ENCODE peak calls at places on chromosomes 7 and 10, in ten cellular contexts. S is left ventricle myocardium inferior, P is A549, R is breast epithelium, D is mammary epithelial cell, V is HCT116, Y is heart right ventricle, N is fibroblast of lung, F is GM23338, J is PC-3. X is an unnamed sample.

GRCh38 chr10:125152646-125153368 is 7.6 kb downstream of the CTBP2 start:
- DNase-seq in F (no peak), P (no peak), J (no peak), S (peak), R (no peak), V (no peak), D (no peak), Y (peak), N (peak), X (no peak)

GRCh38 chr10:103231047-103231551 is 14.6 kb upstream of the RPEL1 start:
- DNase-seq in N (peak), R (peak), D (peak), S (no peak), Y (peak), V (peak), F (peak), J (peak), P (peak), X (peak)

GRCh38 chr10:78185693-78186055 is 152.0 kb downstream of the RPS24 start:
- DNase-seq in D (no peak), P (no peak), J (no peak), F (no peak), S (peak), Y (peak), N (no peak), R (no peak), V (no peak), X (no peak)

GRCh38 chr7:11716185-11716584 is 115.8 kb downstream of the THSD7A start:
- DNase-seq in S (peak), D (peak), P (no peak), R (peak), Y (peak), V (peak), J (peak), N (peak), F (no peak), X (no peak)

GRCh38 chr10:96511044-96511945 is 2.4 kb downstream of the TLL2 start:
- DNase-seq in V (peak), N (peak), Y (peak), R (no peak), F (peak), S (no peak), D (peak), P (peak), J (peak), X (peak)

GRCh38 chr7:118076564-118076963 is 107.4 kb upstream of the LSM8 start:
- DNase-seq in F (no peak), N (no peak), R (no peak), D (peak), J (no peak), V (no peak), S (no peak), Y (no peak), P (no peak), X (peak)

GRCh38 chr7:82562716-82563404 is 119.3 kb upstream of the CACNA2D1 start:
- DNase-seq in J (no peak), Y (no peak), R (no peak), S (no peak), P (no peak), N (peak), D (peak), F (peak), V (no peak), X (no peak)

GRCh38 chr7:22731781-22732180 is 4.8 kb downstream of the IL6 start:
- DNase-seq in J (no peak), Y (no peak), D (no peak), V (no peak), P (no peak), R (no peak), S (no peak), F (no peak), N (no peak), X (no peak)

GRCh38 chr10:132535065-132535651 is 2.4 kb upstream of the INPP5A start:
- DNase-seq in N (no peak), Y (no peak), F (no peak), J (no peak), R (no peak), S (peak), P (no peak), D (no peak), V (no peak), X (no peak)

GRCh38 chr10:130028465-130028819 is 64.4 kb upstream of the EBF3 start:
- DNase-seq in F (no peak), V (no peak), J (no peak), S (no peak), R (no peak), N (no peak), D (no peak), Y (no peak), P (no peak), X (peak)

GRCh38 chr10:95601116-95601719 is 40.0 kb upstream of the SORBS1 start:
- DNase-seq in Y (peak), D (peak), F (peak), V (peak), R (peak), N (peak), S (peak), P (peak), J (peak), X (peak)

GRCh38 chr7:92366730-92367129 is 80.6 kb upstream of the GATAD1 start:
- DNase-seq in N (peak), F (no peak), Y (no peak), V (no peak), R (no peak), P (no peak), D (no peak), J (no peak), S (no peak), X (no peak)

GRCh38 chr10:1737222-1738061 is at the start of gene ADARB2:
- DNase-seq in R (no peak), D (peak), J (no peak), N (no peak), Y (peak), S (no peak), V (no peak), F (peak), P (no peak), X (peak)

GRCh38 chr7:155872678-155873369 is 60.6 kb upstream of the SHH start:
- DNase-seq in S (no peak), V (no peak), N (no peak), J (no peak), D (no peak), Y (no peak), P (no peak), F (no peak), R (peak), X (no peak)

GRCh38 chr10:35386594-35387174 is 50.4 kb downstream of the CCNY start:
- DNase-seq in V (no peak), J (peak), P (no peak), F (no peak), N (peak), S (peak), Y (peak), D (no peak), R (no peak), X (no peak)

GRCh38 chr10:84543948-84544347 is 215.6 kb downstream of the CCSER2 start:
- DNase-seq in D (peak), Y (no peak), R (no peak), S (no peak), J (peak), P (no peak), V (no peak), F (no peak), N (no peak), X (peak)

GRCh38 chr10:856405-857157 is 74.9 kb downstream of the LARP4B start:
- DNase-seq in V (no peak), Y (no peak), S (no peak), P (no peak), D (no peak), F (peak), J (no peak), N (no peak), R (no peak), X (no peak)

GRCh38 chr10:114551310-114551972 is 106.6 kb downstream of the ABLIM1 start:
- DNase-seq in D (no peak), N (peak), Y (peak), P (no peak), J (no peak), R (peak), V (no peak), F (no peak), S (peak), X (no peak)

GRCh38 chr10:70887804-70888800 is at the start of gene PCBD1:
- DNase-seq in N (peak), D (peak), S (peak), F (peak), Y (peak), R (peak), P (peak), J (peak), V (peak), X (peak)

GRCh38 chr10:7168414-7168813 is 242.4 kb downstream of the SFMBT2 start:
- DNase-seq in S (no peak), Y (no peak), J (no peak), N (no peak), P (no peak), V (no peak), F (no peak), R (no peak), D (no peak), X (no peak)

GRCh38 chr7:150941983-150942590 is 36.0 kb downstream of the KCNH2 start:
- DNase-seq in F (no peak), R (no peak), N (no peak), D (peak), V (no peak), J (peak), Y (peak), P (no peak), S (peak), X (no peak)

GRCh38 chr7:38273286-38273995 is at the start of gene TARP:
- DNase-seq in J (no peak), S (no peak), N (no peak), P (no peak), R (no peak), D (no peak), F (no peak), V (no peak), Y (no peak), X (no peak)

GRCh38 chr10:86410542-86411124 is 44.0 kb upstream of the GRID1 start:
- DNase-seq in S (no peak), P (no peak), N (peak), F (no peak), R (no peak), V (no peak), Y (no peak), D (no peak), J (peak), X (peak)

GRCh38 chr10:132624847-132625839 is 87.6 kb downstream of the INPP5A start:
- DNase-seq in R (no peak), P (no peak), D (no peak), J (no peak), F (no peak), V (no peak), S (no peak), Y (no peak), N (no peak), X (no peak)

GRCh38 chr7:101450064-101450463 is 87.4 kb downstream of the COL26A1 start:
- DNase-seq in S (no peak), R (no peak), J (no peak), V (no peak), F (no peak), N (no peak), Y (no peak), P (no peak), D (no peak), X (no peak)

GRCh38 chr10:4953405-4953804 is 9.8 kb upstream of the AKR1C1 start:
- DNase-seq in R (no peak), J (no peak), P (no peak), N (no peak), V (no peak), Y (no peak), F (no peak), D (no peak), S (no peak), X (no peak)

GRCh38 chr10:1203704-1204103 is 147.5 kb downstream of the WDR37 start:
- DNase-seq in J (no peak), R (no peak), D (no peak), F (no peak), P (no peak), S (no peak), Y (no peak), N (no peak), V (no peak), X (no peak)

GRCh38 chr10:43396928-43397624 is 11.9 kb downstream of the HNRNPF start:
- DNase-seq in V (peak), Y (peak), D (peak), N (peak), S (peak), J (peak), F (peak), P (peak), R (peak), X (peak)

GRCh38 chr7:132578826-132579225 is 2.6 kb upstream of the PLXNA4 start:
- DNase-seq in S (no peak), P (no peak), J (no peak), N (no peak), F (no peak), Y (no peak), V (no peak), D (no peak), R (no peak), X (no peak)

GRCh38 chr7:150974468-150975391 is 3.4 kb downstream of the KCNH2 start:
- DNase-seq in F (peak), V (peak), S (peak), P (peak), D (no peak), N (peak), J (peak), R (no peak), Y (peak), X (peak)

GRCh38 chr7:21767300-21767900 is 178.3 kb downstream of the CDCA7L start:
- DNase-seq in P (peak), J (peak), N (peak), V (peak), D (peak), Y (peak), S (no peak), F (peak), R (no peak), X (peak)

GRCh38 chr7:108109216-108109908 is 20.8 kb downstream of the LAMB4 start:
- DNase-seq in S (no peak), Y (no peak), D (no peak), N (peak), J (peak), V (peak), F (peak), R (no peak), P (peak), X (peak)

GRCh38 chr10:129774082-129774735 is 189.9 kb downstream of the EBF3 start:
- DNase-seq in D (no peak), V (no peak), J (no peak), S (no peak), F (no peak), P (no peak), Y (no peak), R (no peak), N (no peak), X (no peak)

GRCh38 chr10:60883187-60883586 is 60.8 kb downstream of the RHOBTB1 start:
- DNase-seq in F (peak), Y (peak), V (peak), J (peak), R (no peak), P (peak), N (peak), D (peak), S (no peak), X (peak)

GRCh38 chr7:20484366-20484765 is 131.1 kb upstream of the ABCB5 start:
- DNase-seq in Y (no peak), S (no peak), P (no peak), V (no peak), R (no peak), J (no peak), N (no peak), D (no peak), F (no peak), X (no peak)

GRCh38 chr7:120731276-120731675 is 126.7 kb downstream of the TSPAN12 start:
- DNase-seq in V (no peak), N (no peak), D (no peak), F (no peak), S (no peak), R (no peak), J (no peak), P (no peak), Y (no peak), X (no peak)

GRCh38 chr7:98678215-98678614 is 61.1 kb downstream of the NPTX2 start:
- DNase-seq in S (no peak), V (no peak), D (no peak), N (no peak), R (no peak), J (no peak), P (no peak), Y (no peak), F (no peak), X (no peak)

GRCh38 chr7:103989785-103990775 is 622 bp upstream of the RELN start:
- DNase-seq in Y (no peak), V (no peak), F (peak), J (peak), R (no peak), P (peak), S (no peak), N (peak), D (peak), X (no peak)
- TF ChIP-seq CTCF in Y (no peak), V (no peak), F (no peak), J (peak), R (no peak), P (no peak), S (no peak), N (no peak), D (no peak), X (no peak)

GRCh38 chr7:15648461-15648961 is 38.0 kb downstream of the MEOX2 start:
- DNase-seq in D (peak), J (no peak), V (no peak), Y (no peak), P (no peak), S (no peak), R (no peak), F (no peak), N (no peak), X (no peak)
- H3K27ac ChIP-seq in D (no peak), J (no peak), V (no peak), Y (no peak), P (no peak), S (peak), R (no peak), F (no peak), N (no peak), X (no peak)

GRCh38 chr7:157903715-157904114 is 566.9 kb downstream of the DNAJB6 start:
- DNase-seq in R (no peak), N (no peak), J (no peak), Y (no peak), F (no peak), P (no peak), V (no peak), S (no peak), D (no peak), X (no peak)
- TF ChIP-seq CTCF in R (no peak), N (no peak), J (no peak), Y (no peak), F (no peak), P (no peak), V (no peak), S (no peak), D (no peak), X (no peak)

GRCh38 chr7:55552320-55553086 is 19.8 kb downstream of the VOPP1 start:
- DNase-seq in N (peak), D (no peak), S (no peak), P (no peak), Y (peak), V (no peak), R (no peak), J (peak), F (no peak), X (peak)
- H3K27ac ChIP-seq in N (no peak), D (no peak), S (peak), P (no peak), Y (no peak), V (no peak), R (peak), J (peak), F (no peak), X (peak)

GRCh38 chr10:75428434-75429158 is 2.8 kb upstream of the LRMDA start:
- DNase-seq in Y (no peak), V (no peak), R (no peak), N (no peak), F (no peak), J (peak), P (peak), D (peak), S (no peak), X (peak)
- TF ChIP-seq CTCF in Y (no peak), V (no peak), R (no peak), N (no peak), F (no peak), J (no peak), P (no peak), D (no peak), S (no peak), X (no peak)

GRCh38 chr10:26448292-26448691 is 10.2 kb downstream of the APBB1IP start:
- DNase-seq in F (no peak), R (no peak), N (no peak), Y (no peak), V (no peak), P (no peak), D (no peak), J (no peak), S (no peak), X (no peak)
- H3K27ac ChIP-seq in F (no peak), R (no peak), N (no peak), Y (no peak), V (no peak), P (no peak), D (no peak), J (no peak), S (no peak), X (no peak)

GRCh38 chr7:40506158-40506557 is 371.4 kb downstream of the SUGCT start:
- DNase-seq in V (no peak), P (no peak), R (no peak), F (no peak), Y (no peak), D (no peak), J (no peak), S (no peak), N (peak), X (no peak)

GRCh38 chr7:40509301-40509700 is 374.5 kb downstream of the SUGCT start:
- DNase-seq in R (no peak), F (no peak), N (no peak), Y (no peak), J (no peak), V (no peak), D (no peak), S (no peak), P (no peak), X (no peak)

GRCh38 chr7:40502359-40502758 is 367.6 kb downstream of the SUGCT start:
- DNase-seq in R (no peak), N (no peak), J (no peak), S (no peak), F (no peak), D (no peak), V (no peak), P (no peak), Y (no peak), X (no peak)

DNA sequence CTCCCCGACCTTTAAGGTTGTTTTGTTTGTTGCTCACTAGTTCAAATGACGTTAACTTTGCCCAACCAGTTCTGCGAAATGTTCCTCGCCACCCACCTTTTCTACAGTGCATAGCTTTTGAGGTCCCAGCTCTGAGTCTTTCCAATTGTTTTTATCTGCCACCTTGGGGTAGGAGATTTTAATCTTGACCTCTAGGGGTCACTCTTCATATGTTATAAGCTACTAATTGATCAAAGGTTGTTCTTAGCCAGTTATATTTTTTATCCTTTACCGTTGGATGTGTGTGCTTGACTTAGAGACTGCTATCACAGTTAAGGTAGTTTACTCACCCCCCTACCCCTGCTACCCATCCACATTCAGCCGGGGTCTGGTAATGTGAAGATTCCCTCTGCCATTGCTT is 372.4 kb downstream of the SUGCT start:
- DNase-seq in J (peak), P (no peak), R (no peak), V (no peak), F (peak), Y (no peak), S (no peak), D (peak), N (peak), X (no peak)
- TF ChIP-seq CTCF in J (peak), P (peak), R (no peak), V (peak), F (peak), Y (peak), S (peak), D (peak), N (no peak), X (no peak)

DNA sequence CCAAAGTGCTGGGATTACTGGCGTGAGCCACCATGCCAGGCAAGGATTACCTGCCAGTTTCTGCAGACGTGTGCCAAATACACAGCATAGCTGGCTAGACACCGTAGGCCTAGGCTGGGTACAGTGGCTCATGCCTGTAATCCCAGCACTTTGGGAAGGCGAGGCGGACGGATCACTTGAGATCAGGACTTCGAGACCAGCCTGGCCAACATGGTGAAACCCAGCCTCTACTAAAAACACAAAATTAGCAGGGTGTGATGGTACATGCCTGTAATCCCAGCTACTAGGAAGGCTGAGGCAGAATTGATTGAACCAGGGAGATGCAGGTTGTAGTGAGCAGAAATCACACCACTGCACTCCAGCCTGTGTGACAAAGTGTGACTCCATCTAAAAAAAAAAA is 868 bp downstream of the RFC2 start:
- DNase-seq in N (no peak), S (no peak), F (no peak), D (peak), V (no peak), J (no peak), P (no peak), Y (no peak), R (no peak), X (no peak)
- H3K27ac ChIP-seq in N (peak), S (no peak), F (peak), D (peak), V (peak), J (peak), P (peak), Y (no peak), R (no peak), X (peak)

DNA sequence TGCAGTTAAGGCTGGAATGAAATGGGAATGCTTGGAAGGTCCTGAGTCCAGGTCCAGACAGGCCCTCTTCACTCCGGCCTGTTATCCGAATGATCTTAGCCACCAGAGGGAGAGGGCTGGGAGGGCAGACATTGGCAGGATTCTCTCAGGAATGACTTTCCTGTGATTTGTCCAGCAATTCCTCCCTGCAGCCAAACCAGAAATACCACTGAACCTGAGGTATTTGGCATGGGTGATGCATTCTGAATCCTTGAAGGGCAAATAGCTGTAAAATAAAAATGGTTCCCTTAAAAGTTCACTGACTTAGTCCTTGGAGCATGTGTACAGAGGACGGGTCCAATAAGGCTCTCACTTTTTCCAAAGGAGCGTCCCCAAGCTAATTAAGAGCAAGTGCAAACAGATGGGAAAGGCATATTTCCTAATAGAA is 77.5 kb upstream of the HABP2 start:
- DNase-seq in S (no peak), V (no peak), R (peak), P (no peak), D (peak), J (peak), N (no peak), Y (no peak), F (no peak), X (peak)
- TF ChIP-seq CTCF in S (no peak), V (no peak), R (peak), P (no peak), D (peak), J (peak), N (no peak), Y (no peak), F (no peak), X (no peak)

X was measured in RWPE1.